ENCODE peak calls at places on chromosomes 7 and 10, in ten cellular contexts. U is GM20000; X is WTC11; A is OCI-LY7; E is cardiac fibroblast; J is brain microvascular endothelial cell; T is CD8-positive, alpha-beta T cell; O is Peyer's patch; Y is lower leg skin; C is fibroblast of lung. L is an unnamed sample.

GRCh38 chr10:70657036-70657435 is 15.3 kb upstream of the ADAMTS14 start:
- DNase-seq in U (no peak), X (no peak), A (no peak), E (no peak), J (no peak), T (no peak), O (no peak), Y (peak), C (peak), L (no peak)

GRCh38 chr7:4416436-4417092 is 265.5 kb upstream of the FOXK1 start:
- DNase-seq in U (no peak), X (no peak), A (no peak), E (no peak), J (peak), T (no peak), O (no peak), Y (no peak), C (peak), L (no peak)

GRCh38 chr7:111265394-111265793 is 174.5 kb downstream of the LRRN3 start:
- DNase-seq in U (no peak), X (no peak), A (no peak), E (no peak), J (no peak), T (no peak), O (no peak), Y (no peak), C (no peak), L (no peak)

GRCh38 chr10:3776796-3777571 is 8.0 kb downstream of the KLF6 start:
- DNase-seq in U (no peak), X (no peak), A (no peak), E (peak), J (peak), T (peak), O (no peak), Y (no peak), C (peak), L (peak)

GRCh38 chr7:78510580-78511188 is 712.1 kb downstream of the PHTF2 start:
- DNase-seq in U (peak), X (peak), A (peak), E (peak), J (peak), T (no peak), O (no peak), Y (no peak), C (peak), L (no peak)

GRCh38 chr7:98414205-98414900 is 13.5 kb upstream of the BAIAP2L1 start:
- DNase-seq in U (no peak), X (no peak), A (no peak), E (no peak), J (no peak), T (no peak), O (no peak), Y (no peak), C (no peak), L (no peak)

GRCh38 chr10:86960003-86960862 is 1.8 kb downstream of the SNCG start:
- DNase-seq in U (peak), X (peak), A (peak), E (peak), J (peak), T (no peak), O (no peak), Y (peak), C (peak), L (no peak)

GRCh38 chr10:100327007-100327700 is 2.9 kb downstream of the PKD2L1 start:
- DNase-seq in U (peak), X (no peak), A (peak), E (peak), J (no peak), T (no peak), O (peak), Y (no peak), C (peak), L (no peak)

GRCh38 chr7:143368387-143368786 is 5.9 kb upstream of the FAM131B start:
- DNase-seq in U (no peak), X (no peak), A (no peak), E (no peak), J (no peak), T (no peak), O (no peak), Y (no peak), C (no peak), L (no peak)

GRCh38 chr10:70960316-70960715 is 72.0 kb upstream of the PCBD1 start:
- DNase-seq in U (no peak), X (no peak), A (no peak), E (no peak), J (no peak), T (no peak), O (no peak), Y (no peak), C (no peak), L (no peak)

GRCh38 chr7:138070908-138071307 is 5.4 kb upstream of the AKR1D1 start:
- DNase-seq in U (no peak), X (no peak), A (no peak), E (no peak), J (no peak), T (no peak), O (no peak), Y (no peak), C (no peak), L (no peak)

GRCh38 chr7:130473289-130473688 is 18.6 kb upstream of the MEST start:
- DNase-seq in U (no peak), X (no peak), A (peak), E (no peak), J (no peak), T (no peak), O (no peak), Y (no peak), C (no peak), L (no peak)

GRCh38 chr7:85041599-85042216 is 145.1 kb downstream of the SEMA3D start:
- DNase-seq in U (peak), X (peak), A (peak), E (peak), J (peak), T (no peak), O (peak), Y (peak), C (peak), L (peak)

GRCh38 chr7:134364619-134365037 is 47.9 kb upstream of the SLC35B4 start:
- DNase-seq in U (no peak), X (no peak), A (no peak), E (peak), J (peak), T (no peak), O (no peak), Y (no peak), C (peak), L (no peak)

GRCh38 chr7:81140775-81141174 is 221.9 kb upstream of the SEMA3C start:
- DNase-seq in U (peak), X (no peak), A (no peak), E (no peak), J (no peak), T (no peak), O (no peak), Y (no peak), C (no peak), L (no peak)

GRCh38 chr10:3053145-3053544 is 14.2 kb upstream of the PFKP start:
- DNase-seq in U (no peak), X (no peak), A (no peak), E (no peak), J (no peak), T (no peak), O (no peak), Y (no peak), C (no peak), L (no peak)

GRCh38 chr10:70222340-70222794 is 10.9 kb downstream of the PPA1 start:
- DNase-seq in U (no peak), X (no peak), A (no peak), E (no peak), J (no peak), T (no peak), O (no peak), Y (no peak), C (no peak), L (no peak)

GRCh38 chr10:91300011-91300575 is 79.6 kb downstream of the PCGF5 start:
- DNase-seq in U (no peak), X (no peak), A (no peak), E (no peak), J (no peak), T (no peak), O (no peak), Y (no peak), C (no peak), L (no peak)

GRCh38 chr7:133330085-133330484 is 77.2 kb downstream of the EXOC4 start:
- DNase-seq in U (no peak), X (peak), A (no peak), E (no peak), J (no peak), T (no peak), O (no peak), Y (no peak), C (no peak), L (no peak)

GRCh38 chr10:95229724-95230627 is 35.9 kb downstream of the ACSM6 start:
- DNase-seq in U (no peak), X (peak), A (no peak), E (peak), J (peak), T (no peak), O (no peak), Y (no peak), C (peak), L (no peak)

GRCh38 chr10:123669901-123670300 is 3.7 kb downstream of the GPR26 start:
- DNase-seq in U (no peak), X (no peak), A (no peak), E (no peak), J (no peak), T (no peak), O (no peak), Y (no peak), C (no peak), L (no peak)

GRCh38 chr7:54811925-54812264 is 52.9 kb upstream of the SEC61G start:
- DNase-seq in U (no peak), X (no peak), A (no peak), E (peak), J (peak), T (no peak), O (no peak), Y (no peak), C (peak), L (no peak)

GRCh38 chr10:46220872-46221538 is 65.8 kb upstream of the ANTXRL start:
- DNase-seq in U (no peak), X (no peak), A (no peak), E (no peak), J (no peak), T (no peak), O (no peak), Y (peak), C (no peak), L (no peak)

GRCh38 chr7:120941064-120941463 is 9.5 kb upstream of the ING3 start:
- DNase-seq in U (no peak), X (no peak), A (peak), E (peak), J (no peak), T (no peak), O (no peak), Y (no peak), C (no peak), L (no peak)

GRCh38 chr7:5646846-5647245 is 134.6 kb downstream of the RNF216 start:
- DNase-seq in U (no peak), X (no peak), A (no peak), E (peak), J (no peak), T (no peak), O (no peak), Y (no peak), C (peak), L (no peak)

GRCh38 chr10:101444058-101444457 is 90.1 kb downstream of the BTRC start:
- DNase-seq in U (no peak), X (no peak), A (peak), E (peak), J (no peak), T (no peak), O (no peak), Y (no peak), C (no peak), L (no peak)

GRCh38 chr7:47449810-47450586 is 131.9 kb downstream of the TNS3 start:
- DNase-seq in U (no peak), X (no peak), A (no peak), E (peak), J (peak), T (no peak), O (no peak), Y (no peak), C (peak), L (peak)

GRCh38 chr7:141785711-141786552 is 4.1 kb upstream of the TAS2R5 start:
- DNase-seq in U (peak), X (no peak), A (peak), E (peak), J (peak), T (no peak), O (no peak), Y (no peak), C (peak), L (no peak)

GRCh38 chr7:73703985-73704639 is 15.4 kb downstream of the STX1A start:
- DNase-seq in U (peak), X (peak), A (peak), E (peak), J (peak), T (no peak), O (peak), Y (no peak), C (no peak), L (no peak)

GRCh38 chr10:43262043-43262901 is 4.6 kb downstream of the RASGEF1A start:
- DNase-seq in U (no peak), X (peak), A (no peak), E (no peak), J (no peak), T (no peak), O (peak), Y (peak), C (no peak), L (peak)

DNA sequence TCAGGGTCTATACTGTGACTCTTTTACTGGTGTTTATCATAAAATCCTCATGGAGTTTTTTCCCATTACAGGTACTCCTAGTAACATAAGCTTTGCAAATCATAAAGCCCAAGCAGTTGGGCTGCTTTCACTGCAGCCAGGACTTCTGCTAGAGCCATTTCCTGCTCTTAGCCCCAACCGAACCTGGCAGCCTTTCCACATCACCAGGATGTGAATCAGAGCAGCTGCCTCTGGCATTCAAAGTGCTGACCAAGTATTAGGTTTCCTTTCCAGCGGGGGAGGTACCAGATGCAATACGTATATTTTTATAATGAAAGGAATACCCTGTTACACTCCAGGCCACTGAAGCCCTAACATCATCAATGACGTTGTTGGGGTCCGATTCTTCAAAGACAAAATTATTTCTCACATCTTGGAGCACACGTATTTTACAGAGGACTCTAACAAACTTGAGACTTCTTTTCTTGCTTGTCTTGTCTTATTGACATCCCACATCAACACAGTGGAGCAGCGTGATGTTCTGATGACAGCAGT is 3.6 kb upstream of the HTR5A start:
- DNase-seq in U (no peak), X (no peak), A (no peak), E (peak), J (peak), T (no peak), O (no peak), Y (no peak), C (peak), L (no peak)
- TF ChIP-seq CTCF in U (no peak), X (no peak), A (no peak), E (no peak), J (no peak), T (no peak), O (no peak), Y (no peak), C (no peak), L (no peak)

DNA sequence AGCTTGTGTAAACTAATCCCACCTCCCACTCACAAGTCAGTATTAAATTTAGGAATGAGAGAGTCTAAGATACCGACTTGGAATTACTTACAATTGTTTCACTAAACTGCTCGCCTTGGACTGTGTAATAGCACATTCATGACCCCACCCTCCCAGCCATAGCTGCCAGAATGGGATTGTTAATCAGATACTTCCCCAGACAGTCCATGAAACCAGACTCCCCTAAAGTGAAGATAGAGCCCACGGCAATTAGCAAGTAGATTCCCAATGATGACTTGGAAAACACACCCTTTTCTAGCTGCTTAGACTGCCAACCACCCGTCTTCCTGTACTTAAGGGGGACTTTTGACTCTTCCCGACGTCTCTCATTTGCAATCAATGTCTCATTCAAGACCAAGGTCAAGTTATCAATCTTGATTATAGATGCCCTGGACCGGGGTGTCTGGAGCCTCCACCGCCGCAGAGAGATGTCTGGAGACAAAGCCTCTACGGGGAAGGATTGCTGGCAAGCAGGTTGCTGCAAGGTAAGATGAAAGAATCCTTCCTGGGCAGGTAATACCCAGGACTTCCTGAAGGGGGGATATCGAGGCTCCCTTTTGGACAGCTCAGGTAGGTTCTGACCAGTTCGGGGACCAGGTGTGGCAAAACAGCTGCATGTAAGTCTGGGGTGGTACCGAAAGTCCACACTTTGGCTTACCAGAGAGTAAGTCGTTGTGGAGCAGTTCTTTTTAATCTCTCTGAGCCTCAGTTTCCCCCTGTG is 12.6 kb upstream of the CUX1 start:
- DNase-seq in U (no peak), X (peak), A (peak), E (no peak), J (no peak), T (peak), O (no peak), Y (no peak), C (peak), L (no peak)
- TF ChIP-seq CTCF in U (no peak), X (peak), A (peak), E (no peak), J (peak), T (peak), O (no peak), Y (no peak), C (peak), L (no peak)

GRCh38 chr7:27636326-27637006 is 26.2 kb downstream of the HIBADH start:
- DNase-seq in U (no peak), X (no peak), A (no peak), E (peak), J (no peak), T (no peak), O (no peak), Y (no peak), C (no peak), L (no peak)
- TF ChIP-seq CTCF in U (no peak), X (no peak), A (peak), E (no peak), J (no peak), T (no peak), O (no peak), Y (no peak), C (no peak), L (no peak)

DNA sequence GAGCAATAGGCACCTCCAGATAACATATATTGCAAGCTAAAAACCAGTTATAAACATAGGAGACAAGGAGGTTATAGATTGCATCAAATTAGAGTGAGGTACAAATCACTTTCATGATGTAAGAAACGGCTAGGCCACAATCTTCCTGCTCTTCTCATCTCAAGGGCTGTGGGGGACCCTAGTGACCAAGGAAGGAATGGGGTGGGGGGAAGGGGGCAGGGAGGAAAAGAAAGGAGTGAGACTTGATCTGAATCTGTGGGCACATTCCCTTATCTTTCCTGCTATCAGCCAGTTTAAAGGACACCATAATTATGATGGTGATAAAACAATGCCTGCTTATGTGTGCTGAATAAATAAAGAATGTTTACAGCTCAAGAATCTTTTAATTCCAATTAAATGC is 2.5 kb downstream of the SKIDA1 start:
- DNase-seq in U (no peak), X (no peak), A (no peak), E (no peak), J (no peak), T (no peak), O (no peak), Y (no peak), C (peak), L (no peak)
- TF ChIP-seq CTCF in U (no peak), X (no peak), A (no peak), E (no peak), J (peak), T (no peak), O (no peak), Y (no peak), C (no peak), L (no peak)

GRCh38 chr10:80165173-80165572 is 32.6 kb downstream of the PLAC9 start:
- DNase-seq in U (no peak), X (no peak), A (no peak), E (peak), J (peak), T (no peak), O (no peak), Y (no peak), C (peak), L (no peak)
- TF ChIP-seq CTCF in U (no peak), X (no peak), A (no peak), E (peak), J (peak), T (no peak), O (no peak), Y (no peak), C (peak), L (no peak)

GRCh38 chr7:131488361-131488760 is 68.1 kb downstream of the PODXL start:
- DNase-seq in U (no peak), X (no peak), A (no peak), E (no peak), J (peak), T (no peak), O (no peak), Y (no peak), C (no peak), L (no peak)
- TF ChIP-seq CTCF in U (no peak), X (no peak), A (peak), E (peak), J (peak), T (peak), O (no peak), Y (no peak), C (peak), L (no peak)

DNA sequence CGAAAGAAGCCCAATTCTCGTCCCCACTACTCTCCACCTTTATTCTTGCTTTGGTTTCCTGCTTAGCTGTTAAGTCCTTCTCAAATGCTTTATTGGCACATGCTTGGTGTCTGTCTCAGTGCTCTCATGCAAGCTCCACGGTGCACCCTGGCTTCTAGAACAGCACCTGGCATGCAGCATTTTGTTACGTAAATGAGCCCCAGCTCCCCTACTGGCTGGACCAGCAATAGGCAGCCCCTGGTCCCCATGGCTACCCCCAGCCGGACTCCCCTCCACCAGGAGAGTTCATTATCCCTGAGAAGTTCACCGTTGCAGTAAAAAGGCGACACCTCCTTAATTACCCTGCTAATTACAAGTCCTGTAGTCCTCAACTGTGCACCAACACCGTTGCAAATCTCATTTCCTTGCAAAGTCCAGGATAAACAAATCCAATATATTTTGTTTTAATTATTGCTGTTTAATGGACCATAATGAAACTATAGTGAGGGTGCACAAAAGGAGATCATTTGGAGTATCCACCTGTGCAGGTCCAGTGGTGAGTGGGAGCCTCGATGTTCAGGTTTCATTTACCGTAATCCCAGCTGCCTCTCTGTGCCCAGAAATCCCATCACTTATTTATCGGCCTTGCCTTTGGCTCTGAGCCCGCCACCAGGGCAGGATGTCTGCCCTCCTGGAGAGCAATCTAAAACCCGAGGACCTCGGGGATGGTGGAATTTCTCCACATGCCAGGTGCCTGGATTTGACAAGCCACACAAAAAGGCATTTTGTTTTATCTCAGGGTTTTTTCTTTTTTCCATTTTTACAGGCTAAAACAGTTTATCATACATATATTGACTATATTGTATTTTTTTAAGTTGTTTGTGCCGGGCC is 12.8 kb upstream of the DRGX start:
- DNase-seq in U (no peak), X (peak), A (peak), E (peak), J (no peak), T (no peak), O (no peak), Y (peak), C (no peak), L (no peak)
- TF ChIP-seq CTCF in U (no peak), X (peak), A (peak), E (no peak), J (peak), T (no peak), O (no peak), Y (no peak), C (no peak), L (no peak)